ENCODE peak calls at places on chromosomes 11 and 22, in six cellular contexts. T is K562, P is A549, Q is WTC11, E is SK-N-SH, K is HepG2. V is an unnamed sample.

GRCh38 chr11:235180-235997 is 753 bp downstream of the SIRT3 start:
- DNase-seq in P (no peak), E (no peak), Q (no peak), T (no peak), K (no peak), V (no peak)

GRCh38 chr11:68371176-68372041 is 59.0 kb downstream of the LRP5 start:
- DNase-seq in E (no peak), P (no peak), T (no peak), K (no peak), Q (no peak), V (no peak)

GRCh38 chr11:97537407-97538150 is 1147.8 kb downstream of the JRKL start:
- DNase-seq in T (no peak), Q (peak; percentile 18), P (no peak), K (no peak), E (no peak), V (no peak)

GRCh38 chr11:68099057-68099456 is 22.1 kb downstream of the CHKA start:
- DNase-seq in K (no peak), P (no peak), Q (no peak), T (no peak), E (no peak), V (no peak)

GRCh38 chr11:119691020-119691666 is 37.9 kb downstream of the NECTIN1 start:
- DNase-seq in Q (no peak), T (peak; percentile 44), P (no peak), K (no peak), E (no peak), V (peak; percentile 90)

GRCh38 chr11:125070699-125071254 is 7.7 kb downstream of the SLC37A2 start:
- DNase-seq in K (peak; percentile 81), T (peak; percentile 77), P (no peak), E (no peak), Q (no peak), V (peak; percentile 98)

GRCh38 chr11:82009133-82009532 is 724.5 kb downstream of the FAM181B start:
- DNase-seq in T (no peak), P (no peak), Q (no peak), E (no peak), K (no peak), V (no peak)

GRCh38 chr11:64714664-64715063 is 8.3 kb downstream of the NRXN2 start:
- DNase-seq in E (no peak), P (no peak), Q (no peak), T (no peak), K (no peak), V (no peak)

GRCh38 chr11:102620858-102621561 is 4.1 kb downstream of the MMP20 start:
- DNase-seq in T (no peak), P (no peak), E (no peak), K (no peak), Q (no peak), V (no peak)

GRCh38 chr11:112292785-112293407 is 32.2 kb upstream of the PLET1 start:
- DNase-seq in K (no peak), T (no peak), P (peak; percentile 16), E (no peak), Q (no peak), V (no peak)

GRCh38 chr11:7665473-7666291 is 7.6 kb downstream of the CYB5R2 start:
- DNase-seq in P (peak; percentile 85), T (peak; percentile 89), Q (peak; percentile 89), E (peak; percentile 90), K (peak; percentile 65), V (peak; percentile 76)

GRCh38 chr11:64337538-64338249 is 2.3 kb upstream of the CCDC88B start:
- DNase-seq in T (no peak), E (no peak), P (no peak), K (no peak), Q (no peak), V (no peak)

GRCh38 chr11:130462101-130462885 is 13.8 kb downstream of the ADAMTS15 start:
- DNase-seq in P (no peak), E (no peak), K (no peak), T (no peak), Q (no peak), V (no peak)

GRCh38 chr22:30250713-30251267 is 4.2 kb upstream of the LIF start:
- DNase-seq in E (peak; percentile 55), P (peak; percentile 75), T (no peak), K (no peak), Q (no peak), V (no peak)

GRCh38 chr11:69382131-69383128 is 88.5 kb downstream of the MYEOV start:
- DNase-seq in K (no peak), T (peak; percentile 98), E (peak; percentile 6), P (no peak), Q (peak; percentile 42), V (peak; percentile 93)

GRCh38 chr22:34475886-34476285 is 555.6 kb upstream of the LARGE1 start:
- DNase-seq in T (no peak), P (no peak), E (no peak), Q (no peak), K (no peak), V (no peak)

GRCh38 chr11:8080674-8081590 is at the start of gene TUB:
- DNase-seq in P (peak; percentile 19), K (no peak), E (peak; percentile 97), T (no peak), Q (peak; percentile 70), V (no peak)

GRCh38 chr22:47123006-47123826 is 360.8 kb downstream of the TBC1D22A start:
- DNase-seq in E (no peak), K (no peak), P (no peak), Q (no peak), T (no peak), V (no peak)

GRCh38 chr22:32389685-32390084 is 22.4 kb downstream of the RTCB start:
- DNase-seq in T (no peak), Q (peak; percentile 40), P (peak; percentile 12), K (no peak), E (peak; percentile 24), V (peak; percentile 40)

GRCh38 chr11:68825603-68826002 is 16.1 kb downstream of the CPT1A start:
- DNase-seq in Q (peak; percentile 62), P (peak; percentile 37), K (peak; percentile 58), T (no peak), E (no peak), V (peak; percentile 79)

GRCh38 chr11:111870887-111871692 is at the start of gene ALG9:
- DNase-seq in T (peak; percentile 90), P (peak; percentile 82), K (peak; percentile 71), E (peak; percentile 95), Q (peak; percentile 76), V (peak; percentile 90)

GRCh38 chr11:30583505-30584280 is 2.5 kb downstream of the MPPED2 start:
- DNase-seq in Q (peak; percentile 35), K (no peak), E (peak; percentile 32), P (no peak), T (no peak), V (no peak)

GRCh38 chr11:46222485-46223251 is 54.8 kb upstream of the CREB3L1 start:
- DNase-seq in T (peak; percentile 55), K (no peak), Q (no peak), E (no peak), P (no peak), V (peak; percentile 25)

GRCh38 chr11:17184882-17185587 is 22.8 kb downstream of the PIK3C2A start:
- DNase-seq in K (no peak), P (no peak), Q (no peak), T (no peak), E (no peak), V (no peak)

GRCh38 chr11:19433367-19433766 is 192.6 kb upstream of the E2F8 start:
- DNase-seq in K (no peak), T (no peak), Q (no peak), E (no peak), P (no peak), V (no peak)

GRCh38 chr11:19433791-19434190 is 193.0 kb upstream of the E2F8 start:
- DNase-seq in Q (no peak), K (no peak), T (no peak), E (no peak), P (no peak), V (no peak)

GRCh38 chr11:19431059-19431398 is 190.3 kb upstream of the E2F8 start:
- DNase-seq in Q (no peak), T (no peak), E (no peak), P (no peak), K (no peak), V (no peak)

GRCh38 chr11:19430346-19431058 is 189.8 kb upstream of the E2F8 start:
- DNase-seq in K (no peak), T (no peak), P (no peak), Q (no peak), E (no peak), V (no peak)

DNA sequence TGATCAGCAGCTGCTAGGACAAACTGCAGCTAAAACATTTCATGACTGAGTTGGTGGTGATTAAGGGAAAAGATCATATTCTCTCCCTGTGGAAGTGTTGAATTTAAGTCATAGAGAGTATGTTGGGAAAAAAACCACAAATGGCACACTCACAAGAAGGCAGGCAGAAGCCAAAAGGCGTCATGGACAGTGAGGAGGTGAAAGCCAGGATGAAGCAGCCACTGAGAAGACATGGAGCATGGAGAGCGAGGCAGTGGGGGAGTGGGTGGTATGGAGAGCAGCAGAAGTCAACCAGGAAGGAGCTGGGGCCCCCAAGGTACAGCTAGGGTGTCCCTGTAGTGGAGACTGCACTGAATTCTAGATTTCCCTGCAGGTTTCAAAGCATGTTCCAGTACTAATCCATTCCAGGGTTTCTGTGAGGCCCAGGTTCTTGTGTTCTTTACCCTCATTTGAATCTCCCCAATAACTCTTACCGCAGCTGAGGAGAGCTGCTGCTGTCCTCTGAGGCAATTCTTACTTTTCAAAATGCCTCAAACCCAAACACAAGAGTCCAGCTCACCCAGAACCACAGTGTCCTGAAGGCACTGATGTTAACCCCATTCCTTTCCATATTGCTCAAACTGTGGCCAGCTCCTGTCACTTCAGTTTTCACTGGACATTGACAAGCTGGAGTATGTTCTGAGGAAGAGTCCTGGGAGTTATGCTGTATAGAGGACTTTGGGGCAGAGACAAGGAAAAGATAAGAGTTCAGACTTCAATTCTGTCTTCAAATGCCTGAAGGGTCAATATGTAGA is 191.8 kb upstream of the E2F8 start:
- DNase-seq in K (no peak), E (no peak), T (no peak), P (no peak), Q (no peak), V (peak; percentile 34)
- TF ChIP-seq MAX in K (no peak), E (no peak), T (no peak), P (no peak), Q (no peak), V (no peak)

GRCh38 chr22:45064313-45065268 is 54.8 kb upstream of the PHF21B start:
- DNase-seq in Q (no peak), E (no peak), P (no peak), T (no peak), K (no peak), V (peak; percentile 62)
- TF ChIP-seq MAX in Q (no peak), E (no peak), P (no peak), T (no peak), K (no peak), V (peak; percentile 23)

DNA sequence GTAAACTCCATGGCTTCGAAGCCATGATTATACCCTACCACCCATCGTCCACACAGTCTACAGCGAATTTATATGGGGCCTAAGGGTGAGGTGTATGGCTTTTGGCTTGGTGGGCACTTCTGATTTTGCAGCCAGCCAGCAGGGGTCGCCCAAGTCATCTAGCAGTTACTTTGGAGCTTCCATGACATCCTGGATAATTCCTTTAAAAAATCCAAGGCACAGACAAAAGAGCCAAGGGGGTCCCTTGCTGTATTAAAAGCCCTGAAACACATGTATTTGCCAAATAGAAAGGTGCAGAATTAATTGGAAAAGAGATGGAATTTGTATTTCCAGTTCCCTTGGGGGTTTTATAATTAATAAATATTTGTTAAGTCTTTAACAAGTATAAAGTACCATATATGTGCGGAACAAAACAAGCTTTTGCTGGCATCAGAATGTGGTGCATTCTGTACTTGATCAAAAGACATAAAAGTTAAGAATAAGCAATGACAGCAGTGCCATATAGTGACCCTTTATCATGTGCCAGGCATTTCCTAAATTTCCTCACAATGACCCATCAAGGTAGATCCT is 132.8 kb upstream of the PITPNB start:
- DNase-seq in K (peak; percentile 43), T (peak; percentile 43), Q (peak; percentile 85), E (peak; percentile 44), P (peak; percentile 53), V (peak; percentile 47)
- TF ChIP-seq MAX in K (no peak), T (no peak), Q (no peak), E (no peak), P (no peak), V (no peak)

GRCh38 chr11:86182976-86183584 is 61.5 kb upstream of the EED start:
- DNase-seq in Q (no peak), K (no peak), E (no peak), T (peak; percentile 85), P (peak; percentile 56), V (peak; percentile 74)
- TF ChIP-seq MAX in Q (no peak), K (no peak), E (no peak), T (peak; percentile 76), P (no peak), V (peak; percentile 89)

V was measured in NB4.